ENCODE peak calls at places on chromosomes 3 and 15, in four cellular contexts. F, S, H and J are unnamed samples.

GRCh38 chr3:64097920-64098319 is 74.6 kb upstream of the PSMD6 start:
- DNase-seq in F (no peak), S (no peak), H (no peak), J (no peak)

GRCh38 chr3:124248471-124249028 is 256.6 kb upstream of the ROPN1 start:
- DNase-seq in F (no peak), S (no peak), H (no peak), J (no peak)

GRCh38 chr3:169394316-169394715 is 269.2 kb downstream of the MECOM start:
- DNase-seq in F (no peak), S (no peak), H (no peak), J (no peak)

GRCh38 chr3:129575987-129576364 is 30.5 kb downstream of the PLXND1 start:
- DNase-seq in F (no peak), S (no peak), H (no peak), J (no peak)

GRCh38 chr15:96330450-96331140 is at the start of gene NR2F2:
- DNase-seq in F (no peak), S (no peak), H (no peak), J (peak)

GRCh38 chr15:29670945-29671307 is 151.3 kb downstream of the TJP1 start:
- DNase-seq in F (no peak), S (no peak), H (no peak), J (no peak)

GRCh38 chr3:193831495-193832455 is 238.8 kb downstream of the OPA1 start:
- DNase-seq in F (peak), S (no peak), H (no peak), J (no peak)

GRCh38 chr3:196712514-196713413 is 587 bp downstream of the PIGX start:
- DNase-seq in F (no peak), S (peak), H (peak), J (peak)

GRCh38 chr3:138043266-138044029 is 33.5 kb downstream of the CLDN18 start:
- DNase-seq in F (no peak), S (no peak), H (no peak), J (no peak)

GRCh38 chr3:44359146-44359751 is 20.7 kb downstream of the TCAIM start:
- DNase-seq in F (no peak), S (no peak), H (no peak), J (no peak)

GRCh38 chr3:12965999-12966846 is 107.0 kb downstream of the IQSEC1 start:
- DNase-seq in F (no peak), S (no peak), H (no peak), J (peak)

GRCh38 chr3:164539215-164539614 is 539.1 kb downstream of the SI start:
- DNase-seq in F (no peak), S (no peak), H (no peak), J (no peak)

GRCh38 chr3:160458151-160458550 is 8.6 kb upstream of the TRIM59 start:
- DNase-seq in F (no peak), S (no peak), H (no peak), J (no peak)

GRCh38 chr3:185717121-185717520 is 107.7 kb downstream of the IGF2BP2 start:
- DNase-seq in F (no peak), S (no peak), H (no peak), J (no peak)

GRCh38 chr3:194142156-194142910 is 6.4 kb downstream of the HES1 start:
- DNase-seq in F (no peak), S (no peak), H (no peak), J (no peak)

GRCh38 chr3:185207931-185208746 is 45.7 kb downstream of the EHHADH start:
- DNase-seq in F (no peak), S (no peak), H (no peak), J (no peak)

GRCh38 chr15:60758961-60759729 is 280.2 kb upstream of the ICE2 start:
- DNase-seq in F (no peak), S (no peak), H (no peak), J (no peak)

GRCh38 chr15:70212288-70212962 is 114.7 kb upstream of the TLE3 start:
- DNase-seq in F (no peak), S (no peak), H (no peak), J (no peak)

GRCh38 chr3:60803812-60804211 is 447.4 kb downstream of the FHIT start:
- DNase-seq in F (no peak), S (no peak), H (no peak), J (no peak)

GRCh38 chr3:69115731-69116130 is 6.7 kb downstream of the LMOD3 start:
- DNase-seq in F (no peak), S (no peak), H (no peak), J (no peak)

GRCh38 chr15:39925112-39925830 is 5.2 kb upstream of the GPR176 start:
- DNase-seq in F (no peak), S (no peak), H (no peak), J (no peak)

GRCh38 chr3:170331143-170331542 is 26.4 kb upstream of the SKIL start:
- DNase-seq in F (no peak), S (no peak), H (no peak), J (no peak)

GRCh38 chr3:154217663-154218062 is 96.5 kb downstream of the ARHGEF26 start:
- DNase-seq in F (no peak), S (no peak), H (no peak), J (no peak)